ENCODE peak calls at places on chromosomes 3 and 15, in four cellular contexts. Z is A549; E is H9; G is CD8-positive, alpha-beta T cell. D is an unnamed sample.

GRCh38 chr3:414063-414462 is 217.5 kb downstream of the CHL1 start:
- DNase-seq in G (no peak), E (no peak), Z (peak; percentile 14), D (no peak)

GRCh38 chr15:81050806-81051205 is 50.1 kb downstream of the TLNRD1 start:
- DNase-seq in G (no peak), Z (no peak), E (no peak), D (no peak)

GRCh38 chr3:58414538-58415197 is 19.0 kb downstream of the PDHB start:
- DNase-seq in Z (peak; percentile 51), E (no peak), G (peak; percentile 23), D (peak; percentile 39)

GRCh38 chr3:130576571-130577266 is 59.7 kb downstream of the COL6A6 start:
- DNase-seq in E (no peak), Z (no peak), G (no peak), D (no peak)

GRCh38 chr3:29978036-29978435 is 628.4 kb upstream of the TGFBR2 start:
- DNase-seq in E (no peak), Z (no peak), G (no peak), D (peak; percentile 5)

GRCh38 chr3:124033360-124034015 is 41.6 kb upstream of the ROPN1 start:
- DNase-seq in G (no peak), E (peak; percentile 34), Z (peak; percentile 11), D (no peak)

GRCh38 chr3:171770689-171771620 is 39.3 kb downstream of the PLD1 start:
- DNase-seq in G (no peak), E (peak; percentile 60), Z (peak; percentile 45), D (peak; percentile 88)

GRCh38 chr3:154862265-154862664 is 217.9 kb upstream of the MME start:
- DNase-seq in G (no peak), E (no peak), Z (no peak), D (no peak)

GRCh38 chr3:42101481-42101880 is 10.3 kb downstream of the TRAK1 start:
- DNase-seq in Z (no peak), G (no peak), E (no peak), D (no peak)

GRCh38 chr3:5929027-5929426 is 741.5 kb downstream of the EDEM1 start:
- DNase-seq in Z (no peak), G (no peak), E (peak; percentile 26), D (no peak)

GRCh38 chr15:67138946-67139855 is 73.8 kb downstream of the SMAD3 start:
- DNase-seq in E (no peak), Z (no peak), G (no peak), D (no peak)

GRCh38 chr15:33801954-33802353 is 166.3 kb upstream of the CHRM5 start:
- DNase-seq in E (no peak), Z (no peak), G (no peak), D (no peak)

GRCh38 chr3:165784337-165784736 is 52.9 kb downstream of the BCHE start:
- DNase-seq in E (no peak), G (no peak), Z (no peak), D (no peak)

GRCh38 chr3:177831361-177831760 is 634.1 kb upstream of the TBL1XR1 start:
- DNase-seq in Z (no peak), E (no peak), G (no peak), D (no peak)

GRCh38 chr3:53579636-53580035 is 85.2 kb downstream of the CACNA1D start:
- DNase-seq in Z (no peak), G (no peak), E (no peak), D (no peak)

GRCh38 chr3:120144267-120144666 is 50.0 kb upstream of the GSK3B start:
- DNase-seq in G (no peak), E (no peak), Z (peak; percentile 33), D (peak; percentile 68)

GRCh38 chr15:35719964-35720507 is 174.1 kb upstream of the DPH6 start:
- DNase-seq in E (no peak), Z (no peak), G (no peak), D (no peak)

GRCh38 chr15:60699845-60700244 is 220.9 kb upstream of the ICE2 start:
- DNase-seq in G (no peak), E (no peak), Z (no peak), D (no peak)

GRCh38 chr15:44035781-44036699 is 159.0 kb downstream of the FRMD5 start:
- DNase-seq in Z (no peak), E (no peak), G (no peak), D (no peak)

GRCh38 chr3:137191133-137191923 is 233.5 kb downstream of the IL20RB start:
- DNase-seq in E (no peak), Z (no peak), G (no peak), D (no peak)

GRCh38 chr3:22161315-22161714 is 410.3 kb upstream of the ZNF385D start:
- DNase-seq in E (no peak), Z (no peak), G (no peak), D (no peak)

GRCh38 chr15:53512029-53512428 is 247.4 kb downstream of the WDR72 start:
- DNase-seq in G (no peak), E (no peak), Z (no peak), D (no peak)

GRCh38 chr3:114436182-114436581 is 142.4 kb downstream of the TIGIT start:
- DNase-seq in Z (no peak), G (no peak), E (no peak), D (no peak)

GRCh38 chr15:68885070-68885469 is 45.3 kb upstream of the SPESP1 start:
- DNase-seq in Z (no peak), G (no peak), E (peak; percentile 29), D (peak; percentile 62)

GRCh38 chr3:161854232-161854771 is 357.7 kb downstream of the OTOL1 start:
- DNase-seq in E (peak; percentile 65), Z (peak; percentile 73), G (no peak), D (peak; percentile 64)
- TF ChIP-seq CTCF in E (peak; percentile 65), Z (no peak), G (no peak), D (no peak)

GRCh38 chr15:65386376-65386775 is 8.6 kb upstream of the IGDCC3 start:
- DNase-seq in E (no peak), G (no peak), Z (no peak), D (no peak)
- H3K27ac ChIP-seq in E (no peak overlapping the region), G (no peak overlapping the region), Z (no peak overlapping the region), D (no peak overlapping the region)

DNA sequence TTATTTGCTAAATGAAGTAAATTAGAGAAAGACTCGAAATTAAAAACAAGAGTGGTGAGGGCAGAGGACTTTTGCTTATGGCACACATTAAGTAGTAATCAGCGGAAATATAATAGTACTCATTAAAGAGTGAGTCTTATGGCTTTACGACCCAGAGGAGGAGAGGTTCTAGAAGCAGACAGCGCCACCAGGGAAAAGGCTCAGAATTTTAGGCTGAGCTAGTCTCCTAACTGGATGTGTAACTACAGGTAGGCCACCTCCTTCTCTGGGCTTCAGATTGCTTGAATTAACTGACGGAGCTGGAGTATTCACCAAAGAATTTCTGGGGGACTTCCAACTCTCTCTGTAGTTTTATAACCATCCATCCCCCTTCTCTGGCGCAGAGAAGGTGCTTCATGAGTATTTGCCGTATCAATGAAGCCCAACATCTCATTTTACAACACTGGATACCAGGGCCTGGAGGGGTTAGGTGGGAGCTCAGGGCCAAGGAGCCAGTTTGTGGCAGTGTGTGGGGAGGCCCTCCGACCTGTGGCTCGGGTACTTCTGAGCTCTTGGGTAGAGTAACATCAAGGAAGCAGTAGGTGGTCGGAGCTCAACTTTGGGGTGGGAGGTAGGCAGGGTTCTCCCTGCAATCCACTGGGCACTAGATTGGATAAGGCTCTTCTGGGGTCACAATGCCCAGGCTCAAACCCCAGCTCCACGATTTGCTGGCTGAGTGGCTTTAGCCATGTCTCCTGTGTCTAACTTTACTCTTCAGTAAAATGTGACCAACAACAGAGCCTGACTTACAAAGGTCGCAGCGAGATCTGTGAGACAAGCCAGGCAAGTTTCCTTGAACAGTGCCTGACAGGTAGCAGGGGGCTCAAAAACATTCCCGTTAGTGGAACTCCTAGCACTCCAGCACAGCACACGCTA is 1.1 kb downstream of the CHCHD4 start:
- DNase-seq in E (no peak), G (no peak), Z (no peak), D (no peak)
- TF ChIP-seq CTCF in E (no peak), G (no peak), Z (no peak), D (no peak)

GRCh38 chr3:161265916-161266571 is 44.9 kb downstream of the NMD3 start:
- DNase-seq in E (no peak), G (no peak), Z (no peak), D (no peak)

GRCh38 chr3:161267646-161268045 is 46.5 kb downstream of the NMD3 start:
- DNase-seq in Z (no peak), G (no peak), E (no peak), D (no peak)

GRCh38 chr3:161263057-161263456 is 41.9 kb downstream of the NMD3 start:
- DNase-seq in G (no peak), Z (no peak), E (no peak), D (no peak)

GRCh38 chr3:161266731-161267150 is 45.6 kb downstream of the NMD3 start:
- DNase-seq in E (no peak), Z (peak; percentile 22), G (no peak), D (peak; percentile 27)

GRCh38 chr3:161264771-161265343 is 43.7 kb downstream of the NMD3 start:
- DNase-seq in G (no peak), Z (no peak), E (no peak), D (no peak)
- H3K27ac ChIP-seq in G (no peak overlapping the region), Z (no peak overlapping the region), E (no peak overlapping the region), D (no peak overlapping the region)

DNA sequence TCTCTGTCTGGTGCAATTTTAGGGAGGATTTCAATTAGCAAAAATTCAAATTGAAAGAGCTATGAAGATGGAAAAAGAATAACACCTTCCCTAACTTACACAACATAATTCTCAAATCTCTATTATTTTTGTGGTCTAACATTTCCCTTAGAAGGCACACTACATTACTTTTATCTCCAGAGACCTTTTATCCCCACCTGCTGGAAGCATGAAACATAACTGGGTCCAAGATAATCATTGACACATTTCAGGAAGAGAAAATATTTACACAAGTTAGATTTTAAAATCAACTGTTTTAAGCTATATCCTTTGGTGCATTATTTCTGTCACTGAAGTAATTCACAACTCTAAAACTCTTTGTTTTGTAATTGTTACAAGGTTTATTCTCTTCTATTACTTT is 779.5 kb downstream of the ROBO1 start:
- DNase-seq in Z (peak; percentile 33), E (no peak), G (no peak), D (peak; percentile 4)
- TF ChIP-seq CTCF in Z (peak; percentile 49), E (peak; percentile 48), G (no peak), D (peak; percentile 11)

DNA sequence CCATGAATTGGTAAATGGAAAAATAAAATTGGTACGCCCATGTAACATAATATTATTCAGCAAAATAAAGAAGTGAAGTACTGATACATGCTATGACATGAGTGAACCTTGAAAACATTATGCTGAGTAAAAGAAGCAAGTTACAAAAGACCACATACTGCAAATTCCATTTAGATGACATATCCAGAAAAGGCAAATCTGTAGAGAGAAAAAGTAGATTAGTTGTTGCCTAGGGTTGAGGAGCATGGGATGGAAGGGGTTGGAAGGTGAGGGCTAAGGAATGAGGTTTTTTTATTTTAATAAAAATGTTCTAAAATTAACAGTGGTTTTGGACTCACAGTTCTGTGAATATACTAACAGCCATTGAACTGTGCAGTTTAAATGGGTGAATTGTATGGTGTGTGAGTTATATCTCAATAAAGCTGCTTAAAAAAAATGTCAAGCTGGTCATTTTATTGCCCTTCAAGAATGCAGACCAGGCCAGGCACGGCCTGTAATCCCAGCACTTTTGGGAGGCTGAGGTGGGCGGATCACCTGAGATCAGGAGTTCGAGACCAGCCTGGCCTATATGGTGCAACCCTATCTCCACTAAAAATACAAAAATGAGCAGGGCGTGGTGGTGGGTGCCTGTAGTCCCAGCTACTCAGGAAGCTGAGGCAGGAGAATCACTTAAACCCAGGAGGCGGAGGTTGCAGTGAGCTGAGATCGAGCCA is 8.1 kb upstream of the DLG1 start:
- DNase-seq in Z (no peak), E (no peak), G (no peak), D (peak; percentile 69)
- H3K27ac ChIP-seq in Z (peak overlapping the region; percentile 80), E (no peak overlapping the region), G (no peak overlapping the region), D (peak overlapping the region; percentile 89)